ENCODE peak calls at places on chromosomes 12 and 14, in seven cellular contexts. O, K, A, E, R, G and J are unnamed samples. For H3K4me1, the result is how much of the 10 kb centered on the place peaks cover.

GRCh38 chr12:100789975-100790374 is 4.6 kb upstream of the ANO4 start:
- DNase-seq in K (no peak), E (no peak), G (no peak), O (no peak), R (no peak), A (no peak), J (no peak)

GRCh38 chr12:113325938-113326337 is 9.0 kb downstream of the SLC8B1 start:
- DNase-seq in K (no peak), R (no peak), G (no peak), A (no peak), E (no peak), O (no peak), J (peak)

GRCh38 chr12:12716151-12716844 is 870 bp upstream of the CDKN1B start:
- DNase-seq in R (no peak), A (no peak), G (peak), E (peak), O (no peak), K (peak), J (no peak)

GRCh38 chr12:105385141-105385540 is 54.6 kb downstream of the C12orf75 start:
- DNase-seq in R (no peak), A (no peak), E (no peak), K (no peak), G (no peak), O (no peak), J (no peak)

GRCh38 chr14:58488550-58488949 is 61.0 kb downstream of the KIAA0586 start:
- DNase-seq in A (no peak), G (peak), R (no peak), K (no peak), O (no peak), E (peak), J (no peak)

GRCh38 chr12:113424915-113425823 is 3.0 kb downstream of the SDSL start:
- DNase-seq in R (no peak), O (no peak), K (no peak), A (peak), E (peak), G (peak), J (no peak)

GRCh38 chr12:4562034-4562657 is at the start of gene DYRK4:
- DNase-seq in R (peak), E (peak), G (peak), K (no peak), A (peak), O (peak), J (peak)

GRCh38 chr12:66716522-66716921 is 37.6 kb upstream of the GRIP1 start:
- DNase-seq in O (no peak), K (no peak), A (no peak), E (no peak), R (no peak), G (no peak), J (no peak)

GRCh38 chr12:90801776-90802175 is 153.2 kb downstream of the CCER1 start:
- DNase-seq in G (peak), E (no peak), A (no peak), K (no peak), R (no peak), O (no peak), J (no peak)

GRCh38 chr12:65355461-65355860 is 77.0 kb downstream of the MSRB3 start:
- DNase-seq in R (no peak), O (no peak), A (no peak), E (no peak), G (no peak), K (no peak), J (no peak)

GRCh38 chr14:94935901-94936300 is 166.0 kb upstream of the GSC start:
- DNase-seq in E (no peak), R (no peak), G (no peak), K (no peak), A (no peak), O (no peak), J (no peak)

GRCh38 chr14:62081012-62081612 is 318.9 kb downstream of the SNAPC1 start:
- DNase-seq in E (no peak), A (no peak), R (no peak), O (no peak), K (no peak), G (no peak), J (no peak)

GRCh38 chr12:72011374-72011773 is 72.7 kb downstream of the TPH2 start:
- DNase-seq in A (no peak), E (no peak), G (no peak), O (no peak), K (no peak), R (no peak), J (no peak)

GRCh38 chr12:19675361-19675760 is 236.1 kb downstream of the AEBP2 start:
- DNase-seq in G (no peak), O (no peak), K (no peak), A (no peak), R (no peak), E (no peak), J (no peak)

GRCh38 chr14:89957791-89958190 is 2.1 kb downstream of the TDP1 start:
- DNase-seq in R (no peak), E (no peak), K (no peak), O (no peak), A (no peak), G (no peak), J (no peak)

GRCh38 chr14:51620036-51620435 is 31.7 kb upstream of the FRMD6 start:
- DNase-seq in R (no peak), A (no peak), E (no peak), K (no peak), O (no peak), G (no peak), J (no peak)

GRCh38 chr14:32426596-32427408 is 97.7 kb downstream of the AKAP6 start:
- DNase-seq in E (no peak), K (no peak), A (no peak), G (peak), R (no peak), O (no peak), J (no peak)

GRCh38 chr12:40325349-40325960 is 100.7 kb downstream of the LRRK2 start:
- DNase-seq in G (peak), O (no peak), R (no peak), A (peak), K (no peak), E (peak), J (no peak)

GRCh38 chr12:108174641-108175040 is 45.6 kb downstream of the WSCD2 start:
- DNase-seq in G (no peak), A (no peak), K (no peak), E (no peak), R (no peak), O (no peak), J (no peak)

GRCh38 chr14:60515244-60515695 is 6.3 kb downstream of the SIX6 start:
- DNase-seq in E (peak), R (no peak), K (no peak), G (no peak), O (no peak), A (no peak), J (no peak)

GRCh38 chr14:89572566-89573398 is 155.7 kb upstream of the FOXN3 start:
- DNase-seq in E (no peak), K (no peak), O (no peak), G (no peak), A (no peak), R (no peak), J (no peak)

GRCh38 chr12:75701859-75702258 is 190.4 kb upstream of the KRR1 start:
- DNase-seq in R (no peak), O (no peak), K (no peak), G (no peak), E (no peak), A (no peak), J (no peak)

GRCh38 chr14:89304972-89305703 is 111.9 kb downstream of the FOXN3 start:
- DNase-seq in O (no peak), E (no peak), G (peak), R (no peak), K (no peak), A (no peak), J (peak)

GRCh38 chr14:90093942-90094595 is 32.3 kb downstream of the KCNK13 start:
- DNase-seq in O (no peak), G (no peak), A (no peak), K (peak), E (no peak), R (no peak), J (no peak)

GRCh38 chr12:124369055-124369900 is 74.4 kb downstream of the RFLNA start:
- DNase-seq in G (peak), R (peak), O (peak), E (no peak), A (no peak), K (no peak), J (peak)

GRCh38 chr12:52197371-52198231 is 5.8 kb upstream of the KRT80 start:
- DNase-seq in G (no peak), E (no peak), O (no peak), K (no peak), R (no peak), A (no peak), J (peak)

GRCh38 chr12:52200086-52200782 is 8.4 kb upstream of the KRT80 start:
- DNase-seq in A (peak), O (no peak), R (no peak), E (no peak), K (no peak), G (no peak), J (no peak)

GRCh38 chr12:52200783-52201519 is 9.1 kb upstream of the KRT80 start:
- DNase-seq in O (no peak), E (no peak), R (no peak), A (no peak), G (no peak), K (no peak), J (no peak)

GRCh38 chr12:52199294-52199920 is 7.6 kb upstream of the KRT80 start:
- DNase-seq in E (no peak), G (no peak), K (no peak), A (no peak), R (no peak), O (no peak), J (no peak)

DNA sequence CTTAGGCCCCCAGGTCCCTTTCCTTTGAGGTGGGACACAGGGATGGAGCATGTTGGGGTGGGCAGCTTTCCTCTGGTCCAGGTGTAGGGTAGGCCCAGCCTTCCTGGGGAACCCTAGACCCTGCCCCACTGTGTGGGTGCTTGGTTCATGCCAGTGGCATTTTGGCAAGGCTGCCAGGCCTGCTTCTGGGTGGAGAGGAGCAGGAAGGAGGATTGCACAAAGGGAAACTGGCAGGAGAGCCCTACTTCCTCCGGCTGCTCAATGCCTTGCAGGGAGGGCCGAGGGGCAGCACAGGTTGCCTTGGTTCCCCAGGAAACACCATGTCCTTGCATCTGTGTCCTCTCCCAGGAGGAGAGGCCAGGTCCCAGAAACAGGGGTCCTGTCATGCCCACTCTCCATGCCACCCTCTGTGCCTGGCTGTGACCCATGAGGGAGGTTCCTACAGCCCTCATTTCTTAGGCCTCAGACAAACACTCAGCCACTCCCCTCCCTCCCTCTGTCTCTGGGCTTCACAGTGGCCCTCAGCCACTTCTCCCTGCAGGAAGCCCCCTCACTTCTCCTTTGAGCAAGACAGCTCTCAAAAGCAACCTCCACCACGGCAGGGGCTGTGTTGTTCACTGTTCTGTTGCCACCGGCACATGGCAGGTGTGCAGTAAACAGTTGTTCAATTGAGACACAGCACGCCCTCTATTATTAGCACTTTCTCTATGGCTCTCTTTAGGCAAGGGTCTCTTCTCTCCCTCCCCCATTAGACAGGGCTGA is 6.8 kb upstream of the KRT80 start:
- DNase-seq in K (no peak), R (no peak), O (no peak), A (no peak), G (no peak), E (no peak), J (no peak)
- TF ChIP-seq POLR2AphosphoS5 in K (no peak), R (no peak), O (no peak), A (no peak), G (no peak), E (no peak), J (no peak)

DNA sequence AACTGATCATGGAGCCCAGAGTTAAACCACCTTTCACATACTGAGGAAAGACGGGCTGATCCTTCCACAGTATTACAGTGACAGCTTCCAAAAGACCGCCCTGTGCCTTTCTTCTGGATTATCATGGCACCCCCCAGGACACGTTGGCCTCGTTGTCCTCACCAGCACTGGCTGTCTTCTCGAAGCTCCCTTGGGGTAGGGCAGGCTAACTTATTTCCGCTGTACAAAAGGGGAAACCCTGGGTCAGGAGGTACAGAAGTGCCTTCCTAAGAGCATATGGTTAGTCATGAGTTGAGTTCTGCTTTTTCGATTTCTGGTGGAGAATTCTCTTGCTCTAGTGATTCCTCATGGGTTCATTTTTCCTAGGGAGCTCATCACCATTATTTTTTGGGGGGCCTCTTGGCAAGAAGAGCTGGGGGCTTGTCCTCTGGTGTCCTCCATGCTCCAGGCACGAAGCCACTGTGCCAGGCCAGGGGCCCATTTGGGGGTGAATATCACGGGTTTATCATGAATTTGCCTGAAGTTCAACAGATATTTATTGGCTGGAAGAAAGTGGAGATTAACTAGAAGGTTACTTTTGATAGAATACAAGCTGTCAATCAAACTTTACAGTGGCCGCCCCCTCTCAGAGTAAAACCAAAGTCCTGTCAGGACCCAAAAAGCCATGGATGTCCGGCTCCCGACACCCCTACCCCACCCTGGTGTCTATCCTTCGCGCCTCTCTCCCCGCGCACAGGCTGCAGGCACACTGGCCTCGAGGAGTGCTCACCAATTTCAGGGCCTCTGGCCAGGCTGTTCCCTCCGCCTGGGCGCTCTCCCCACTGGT is 8.8 kb upstream of the TRAF3 start:
- DNase-seq in O (no peak), R (no peak), G (no peak), A (no peak), K (no peak), E (no peak), J (no peak)
- H3K4me1 ChIP-seq in O (under half), R (under half), G (under half), A (under half), K (under half), E (under half), J (under half)

DNA sequence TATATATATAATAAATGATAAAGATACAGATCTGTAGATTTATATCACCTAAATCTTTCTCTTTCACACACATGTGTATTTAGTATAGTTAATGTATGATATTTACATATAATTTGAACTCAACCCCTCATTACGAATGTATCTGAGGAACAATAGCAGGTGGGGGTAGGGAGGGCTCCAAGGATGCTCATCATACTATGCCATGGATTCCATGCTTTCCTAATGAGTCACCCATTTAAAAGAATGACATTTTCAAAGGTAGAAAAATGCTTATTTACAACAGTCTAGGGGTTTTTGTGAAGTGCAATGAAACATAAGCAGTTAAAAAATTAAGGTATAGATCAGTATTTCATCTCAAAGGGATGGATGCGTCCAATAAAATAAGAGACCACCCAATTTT is 181.6 kb downstream of the SOX5 start:
- DNase-seq in O (no peak), E (peak), R (no peak), A (no peak), K (no peak), G (no peak), J (no peak)
- H3K4me3 ChIP-seq in O (no peak), E (no peak), R (no peak), A (no peak), K (no peak), G (no peak), J (no peak)

GRCh38 chr14:24938593-24938992 is 111.4 kb downstream of the STXBP6 start:
- DNase-seq in R (no peak), O (no peak), K (no peak), E (peak), A (no peak), G (no peak), J (no peak)
- TF ChIP-seq POLR2AphosphoS5 in R (no peak), O (no peak), K (no peak), E (no peak), A (no peak), G (no peak), J (no peak)

GRCh38 chr12:53298154-53298553 is 1.3 kb upstream of the MYG1 start:
- DNase-seq in G (peak), R (no peak), O (no peak), A (no peak), E (no peak), K (no peak), J (no peak)
- H3K4me1 ChIP-seq in G (under half), R (half or more), O (under half), A (under half), E (under half), K (under half), J (half or more)

GRCh38 chr12:133156125-133156690 is 25.1 kb upstream of the ZNF268 start:
- DNase-seq in K (no peak), G (no peak), E (peak), A (no peak), O (no peak), R (no peak), J (no peak)
- H3K4me3 ChIP-seq in K (no peak), G (no peak), E (no peak), A (no peak), O (no peak), R (no peak), J (no peak)

DNA sequence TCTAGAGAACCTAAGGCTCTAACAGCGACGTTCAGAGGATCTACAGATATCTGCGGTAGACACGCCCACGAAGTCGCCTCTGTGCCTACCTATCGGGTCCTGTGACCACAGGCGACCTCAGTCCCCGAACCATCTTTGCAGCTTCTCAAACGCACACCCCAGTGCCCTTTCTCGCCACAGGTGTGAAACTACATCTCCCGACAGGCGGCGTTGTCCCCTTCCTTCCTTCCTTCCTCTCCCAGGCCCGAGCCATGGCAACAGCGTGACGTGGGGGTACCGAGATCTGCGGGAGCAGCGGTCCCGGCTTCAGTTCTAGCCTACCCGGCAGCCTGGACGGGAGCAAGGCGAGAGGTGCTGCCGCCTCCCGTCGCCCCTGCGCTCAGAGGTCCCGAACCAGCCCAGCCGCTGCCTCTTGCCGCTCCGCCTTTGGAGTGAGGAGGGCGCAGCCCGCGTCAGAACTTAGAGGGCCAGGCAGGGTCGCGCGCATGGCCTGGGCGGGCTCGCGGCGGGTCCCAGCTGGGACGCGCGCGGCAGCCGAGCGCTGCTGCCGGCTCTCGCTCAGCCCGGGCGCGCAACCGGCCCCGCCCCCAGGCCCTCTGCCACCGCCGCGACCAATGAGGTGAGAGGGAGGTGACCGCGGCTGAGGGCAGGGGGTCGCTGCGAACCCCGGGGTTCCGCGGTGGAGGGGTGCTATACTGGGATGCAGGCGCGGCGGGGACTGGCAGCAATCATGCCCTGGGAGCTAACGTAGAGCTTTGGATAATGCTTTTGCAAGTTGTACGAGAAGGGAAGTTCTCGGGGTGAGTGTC is at the start of gene COQ10A:
- DNase-seq in E (peak), K (peak), O (peak), G (peak), R (peak), A (peak), J (peak)
- TF ChIP-seq POLR2AphosphoS5 in E (peak), K (peak), O (peak), G (peak), R (peak), A (peak), J (peak)

GRCh38 chr12:49562831-49563230 is 5.1 kb downstream of the MCRS1 start:
- DNase-seq in R (no peak), E (no peak), O (no peak), K (no peak), G (no peak), A (no peak), J (no peak)
- H3K4me1 ChIP-seq in R (under half), E (under half), O (under half), K (under half), G (under half), A (under half), J (under half)

GRCh38 chr12:119665164-119665929 is 2.6 kb upstream of the PRKAB1 start:
- DNase-seq in G (no peak), O (no peak), A (peak), E (no peak), R (no peak), K (no peak), J (no peak)

GRCh38 chr12:119667577-119668314 is at the start of gene PRKAB1:
- DNase-seq in A (peak), E (peak), R (peak), G (peak), K (peak), O (peak), J (peak)

GRCh38 chr12:119666226-119666808 is 1.6 kb upstream of the PRKAB1 start:
- DNase-seq in R (no peak), A (no peak), E (no peak), K (no peak), G (no peak), O (no peak), J (no peak)

GRCh38 chr12:119668315-119668651 is 350 bp downstream of the PRKAB1 start:
- DNase-seq in R (no peak), E (no peak), K (no peak), G (no peak), A (no peak), O (no peak), J (no peak)

GRCh38 chr12:119666900-119667576 is 895 bp upstream of the PRKAB1 start:
- DNase-seq in O (no peak), R (no peak), K (no peak), A (no peak), G (no peak), E (no peak), J (no peak)
- H3K4me3 ChIP-seq in O (peak), R (peak), K (peak), A (peak), G (peak), E (peak), J (peak)